ENCODE peak calls at places on chromosomes 3 and 15, in six cellular contexts. L is adipocyte, X is caudate nucleus, C is AG08396, V is cardiac fibroblast, D is WTC11. N is an unnamed sample.

GRCh38 chr15:28783466-28783865 is 65.0 kb downstream of the GOLGA6L7 start:
- DNase-seq in L (no peak), X (no peak), C (no peak), V (no peak), D (no peak), N (no peak)

GRCh38 chr15:44545934-44546802 is 9.2 kb downstream of the EIF3J start:
- DNase-seq in L (peak), X (no peak), C (peak), V (peak), D (no peak), N (peak)

GRCh38 chr15:76239786-76240185 is 71.5 kb downstream of the ETFA start:
- DNase-seq in L (no peak), X (no peak), C (no peak), V (no peak), D (no peak), N (no peak)

GRCh38 chr3:67783281-67784250 is 129.2 kb upstream of the SUCLG2 start:
- DNase-seq in L (peak), X (no peak), C (no peak), V (peak), D (no peak), N (no peak)

GRCh38 chr3:47323431-47324277 is 40.9 kb downstream of the KLHL18 start:
- DNase-seq in L (peak), X (no peak), C (no peak), V (peak), D (no peak), N (peak)

GRCh38 chr3:97910931-97911351 is 61.3 kb downstream of the RIOX2 start:
- DNase-seq in L (no peak), X (no peak), C (no peak), V (no peak), D (no peak), N (no peak)

GRCh38 chr15:73809728-73810501 is 56.8 kb upstream of the INSYN1 start:
- DNase-seq in L (no peak), X (no peak), C (no peak), V (no peak), D (no peak), N (peak)

GRCh38 chr3:10551821-10552630 is 46.6 kb upstream of the ATP2B2 start:
- DNase-seq in L (peak), X (peak), C (peak), V (no peak), D (no peak), N (peak)

GRCh38 chr15:98668566-98669308 is 20.4 kb downstream of the IGF1R start:
- DNase-seq in L (peak), X (no peak), C (peak), V (peak), D (no peak), N (peak)

GRCh38 chr15:40028853-40029252 is 10.1 kb downstream of the SRP14 start:
- DNase-seq in L (no peak), X (no peak), C (no peak), V (no peak), D (no peak), N (no peak)

GRCh38 chr3:69306239-69307185 is 79.4 kb downstream of the FRMD4B start:
- DNase-seq in L (peak), X (peak), C (peak), V (peak), D (peak), N (peak)

GRCh38 chr3:128329491-128330300 is 137.0 kb downstream of the DNAJB8 start:
- DNase-seq in L (no peak), X (no peak), C (no peak), V (no peak), D (no peak), N (no peak)

GRCh38 chr3:43838877-43839276 is 148.1 kb downstream of the ABHD5 start:
- DNase-seq in L (no peak), X (no peak), C (no peak), V (no peak), D (peak), N (no peak)

GRCh38 chr15:51796777-51797474 is 32.5 kb upstream of the TMOD3 start:
- DNase-seq in L (peak), X (no peak), C (no peak), V (peak), D (no peak), N (peak)

GRCh38 chr3:102174832-102175374 is 259.9 kb upstream of the ZPLD1 start:
- DNase-seq in L (no peak), X (no peak), C (no peak), V (no peak), D (no peak), N (peak)

GRCh38 chr3:53813229-53813628 is 33.0 kb downstream of the CHDH start:
- DNase-seq in L (no peak), X (no peak), C (no peak), V (no peak), D (no peak), N (no peak)

GRCh38 chr3:107661447-107662108 is 138.8 kb downstream of the BBX start:
- DNase-seq in L (peak), X (no peak), C (no peak), V (peak), D (no peak), N (no peak)

GRCh38 chr3:46076606-46077005 is 49.3 kb upstream of the XCR1 start:
- DNase-seq in L (peak), X (no peak), C (no peak), V (peak), D (no peak), N (peak)

GRCh38 chr3:123602325-123602724 is 17.5 kb upstream of the HACD2 start:
- DNase-seq in L (peak), X (no peak), C (no peak), V (peak), D (no peak), N (peak)

GRCh38 chr3:39177708-39178332 is 14.6 kb downstream of the XIRP1 start:
- DNase-seq in L (peak), X (peak), C (peak), V (peak), D (peak), N (peak)

GRCh38 chr15:99447497-99448371 is 118.0 kb upstream of the MEF2A start:
- DNase-seq in L (no peak), X (no peak), C (no peak), V (no peak), D (peak), N (no peak)

GRCh38 chr3:150331978-150332568 is 76.0 kb upstream of the TSC22D2 start:
- DNase-seq in L (no peak), X (no peak), C (no peak), V (no peak), D (no peak), N (no peak)

GRCh38 chr3:72739521-72740466 is 108.5 kb downstream of the SHQ1 start:
- DNase-seq in L (no peak), X (no peak), C (peak), V (peak), D (no peak), N (peak)

GRCh38 chr15:36843822-36844221 is 256.5 kb downstream of the MEIS2 start:
- DNase-seq in L (no peak), X (no peak), C (no peak), V (no peak), D (no peak), N (no peak)

GRCh38 chr3:58633157-58633865 is 33.3 kb downstream of the FAM3D start:
- DNase-seq in L (no peak), X (no peak), C (no peak), V (no peak), D (no peak), N (no peak)

N was measured in renal cortical epithelial cell.